ENCODE peak calls at places on chromosomes 3 and 15, in four cellular contexts. One of them, this sample, is unnamed.

GRCh38 chr15:70380484-70380883 is 282.8 kb upstream of the TLE3 start:
- DNase-seq in neuronal stem cell: no peak
- DNase-seq in IMR-90: no peak
- DNase-seq in mesenchymal stem cell: no peak
- DNase-seq in this sample: peak; percentile 37

GRCh38 chr3:186938716-186939115 is 8.4 kb downstream of the ST6GAL1 start:
- DNase-seq in neuronal stem cell: no peak
- DNase-seq in IMR-90: peak; percentile 75
- DNase-seq in mesenchymal stem cell: peak; percentile 40
- DNase-seq in this sample: no peak

GRCh38 chr3:141945726-141946125 is 69.3 kb downstream of the ATP1B3 start:
- DNase-seq in neuronal stem cell: no peak
- DNase-seq in IMR-90: no peak
- DNase-seq in mesenchymal stem cell: no peak
- DNase-seq in this sample: no peak

GRCh38 chr3:154240235-154240634 is 84.1 kb downstream of the DHX36 start:
- DNase-seq in neuronal stem cell: no peak
- DNase-seq in IMR-90: no peak
- DNase-seq in mesenchymal stem cell: no peak
- DNase-seq in this sample: no peak

GRCh38 chr3:185658504-185658912 is 72.4 kb downstream of the SENP2 start:
- DNase-seq in neuronal stem cell: no peak
- DNase-seq in IMR-90: peak; percentile 99
- DNase-seq in mesenchymal stem cell: peak; percentile 96
- DNase-seq in this sample: peak; percentile 53

GRCh38 chr15:95937128-95937528 is 393.4 kb upstream of the NR2F2 start:
- DNase-seq in neuronal stem cell: no peak
- DNase-seq in IMR-90: peak; percentile 36
- DNase-seq in mesenchymal stem cell: peak; percentile 37
- DNase-seq in this sample: no peak

GRCh38 chr3:115436767-115437301 is 186.5 kb upstream of the GAP43 start:
- DNase-seq in neuronal stem cell: no peak
- DNase-seq in IMR-90: peak; percentile 93
- DNase-seq in mesenchymal stem cell: peak; percentile 94
- DNase-seq in this sample: peak; percentile 91

GRCh38 chr3:129180461-129180860 is 3.2 kb downstream of the CNBP start:
- DNase-seq in neuronal stem cell: no peak
- DNase-seq in IMR-90: no peak
- DNase-seq in mesenchymal stem cell: no peak
- DNase-seq in this sample: no peak

GRCh38 chr3:117463276-117463675 is 753.7 kb downstream of the TUSC7 start:
- DNase-seq in neuronal stem cell: no peak
- DNase-seq in IMR-90: peak; percentile 11
- DNase-seq in mesenchymal stem cell: no peak
- DNase-seq in this sample: no peak

GRCh38 chr3:4888913-4889846 is 90.1 kb upstream of the BHLHE40 start:
- DNase-seq in neuronal stem cell: no peak
- DNase-seq in IMR-90: no peak
- DNase-seq in mesenchymal stem cell: peak; percentile 24
- DNase-seq in this sample: no peak

GRCh38 chr15:50137330-50137761 is 18.3 kb upstream of the ATP8B4 start:
- DNase-seq in neuronal stem cell: no peak
- DNase-seq in IMR-90: peak; percentile 99
- DNase-seq in mesenchymal stem cell: peak; percentile 99
- DNase-seq in this sample: no peak

GRCh38 chr15:76342382-76343201 is 6.0 kb downstream of the ISL2 start:
- DNase-seq in neuronal stem cell: no peak
- DNase-seq in IMR-90: no peak
- DNase-seq in mesenchymal stem cell: no peak
- DNase-seq in this sample: peak; percentile 70

GRCh38 chr3:192042116-192042515 is 581.2 kb downstream of the PYDC2 start:
- DNase-seq in neuronal stem cell: no peak
- DNase-seq in IMR-90: no peak
- DNase-seq in mesenchymal stem cell: no peak
- DNase-seq in this sample: no peak

GRCh38 chr3:30657914-30658313 is 51.5 kb downstream of the TGFBR2 start:
- DNase-seq in neuronal stem cell: no peak
- DNase-seq in IMR-90: peak; percentile 23
- DNase-seq in mesenchymal stem cell: no peak
- DNase-seq in this sample: no peak

GRCh38 chr3:49900491-49901153 is 3.1 kb downstream of the MST1R start:
- DNase-seq in neuronal stem cell: no peak
- DNase-seq in IMR-90: peak; percentile 22
- DNase-seq in mesenchymal stem cell: no peak
- DNase-seq in this sample: no peak

GRCh38 chr3:156681003-156681402 is 6.6 kb downstream of the TIPARP start:
- DNase-seq in neuronal stem cell: peak; percentile 18
- DNase-seq in IMR-90: peak; percentile 83
- DNase-seq in mesenchymal stem cell: peak; percentile 98
- DNase-seq in this sample: peak; percentile 97

GRCh38 chr3:128112406-128112968 is 11.1 kb downstream of the RUVBL1 start:
- DNase-seq in neuronal stem cell: no peak
- DNase-seq in IMR-90: peak; percentile 90
- DNase-seq in mesenchymal stem cell: peak; percentile 89
- DNase-seq in this sample: no peak

GRCh38 chr15:89385596-89386242 is 51.1 kb upstream of the POLG start:
- DNase-seq in neuronal stem cell: no peak
- DNase-seq in IMR-90: no peak
- DNase-seq in mesenchymal stem cell: no peak
- DNase-seq in this sample: no peak

GRCh38 chr3:43362961-43363360 is 76.6 kb downstream of the SNRK start:
- DNase-seq in neuronal stem cell: no peak
- DNase-seq in IMR-90: no peak
- DNase-seq in mesenchymal stem cell: no peak
- DNase-seq in this sample: no peak

GRCh38 chr15:71237456-71238188 is 122.4 kb downstream of the THSD4 start:
- DNase-seq in neuronal stem cell: no peak
- DNase-seq in IMR-90: peak; percentile 96
- DNase-seq in mesenchymal stem cell: peak; percentile 93
- DNase-seq in this sample: peak; percentile 27

GRCh38 chr15:88605507-88606436 is 15.4 kb upstream of the AEN start:
- DNase-seq in neuronal stem cell: peak; percentile 80
- DNase-seq in IMR-90: peak; percentile 29
- DNase-seq in mesenchymal stem cell: peak; percentile 54
- DNase-seq in this sample: peak; percentile 79

GRCh38 chr3:16179261-16179660 is 4.8 kb downstream of the GALNT15 start:
- DNase-seq in neuronal stem cell: no peak
- DNase-seq in IMR-90: no peak
- DNase-seq in mesenchymal stem cell: no peak
- DNase-seq in this sample: no peak

GRCh38 chr3:1578105-1578833 is 485.4 kb downstream of the CNTN6 start:
- DNase-seq in neuronal stem cell: no peak
- DNase-seq in IMR-90: no peak
- DNase-seq in mesenchymal stem cell: no peak
- DNase-seq in this sample: no peak

GRCh38 chr15:66748320-66748779 is 46.3 kb downstream of the SMAD6 start:
- DNase-seq in neuronal stem cell: no peak
- DNase-seq in IMR-90: peak; percentile 85
- DNase-seq in mesenchymal stem cell: peak; percentile 67
- DNase-seq in this sample: no peak

GRCh38 chr3:50342818-50343633 is 2.4 kb upstream of the RASSF1 start:
- DNase-seq in neuronal stem cell: no peak
- DNase-seq in IMR-90: no peak
- DNase-seq in mesenchymal stem cell: no peak
- DNase-seq in this sample: peak; percentile 73

GRCh38 chr15:66850078-66850991 is 148.3 kb downstream of the SMAD6 start:
- DNase-seq in neuronal stem cell: no peak
- DNase-seq in IMR-90: no peak
- DNase-seq in mesenchymal stem cell: peak; percentile 71
- DNase-seq in this sample: peak; percentile 86

GRCh38 chr15:76168237-76168984 is 108.6 kb downstream of the TMEM266 start:
- DNase-seq in neuronal stem cell: no peak
- DNase-seq in IMR-90: no peak
- DNase-seq in mesenchymal stem cell: no peak
- DNase-seq in this sample: no peak

GRCh38 chr3:111924283-111924682 is 54.5 kb upstream of the ABHD10 start:
- DNase-seq in neuronal stem cell: no peak
- DNase-seq in IMR-90: no peak
- DNase-seq in mesenchymal stem cell: no peak
- DNase-seq in this sample: no peak

GRCh38 chr15:95260856-95261255 is 1029.5 kb downstream of the MCTP2 start:
- DNase-seq in neuronal stem cell: no peak
- DNase-seq in IMR-90: no peak
- DNase-seq in mesenchymal stem cell: no peak
- DNase-seq in this sample: no peak

GRCh38 chr3:129783470-129783869 is 110.0 kb downstream of the TMCC1 start:
- DNase-seq in neuronal stem cell: no peak
- DNase-seq in IMR-90: peak; percentile 28
- DNase-seq in mesenchymal stem cell: no peak
- DNase-seq in this sample: no peak

GRCh38 chr3:169629895-169630294 is 33.6 kb downstream of the MECOM start:
- DNase-seq in neuronal stem cell: no peak
- DNase-seq in IMR-90: no peak
- DNase-seq in mesenchymal stem cell: no peak
- DNase-seq in this sample: peak; percentile 28

GRCh38 chr3:140850210-140850955 is 91.3 kb upstream of the SLC25A36 start:
- DNase-seq in neuronal stem cell: no peak
- DNase-seq in IMR-90: no peak
- DNase-seq in mesenchymal stem cell: no peak
- DNase-seq in this sample: no peak

GRCh38 chr15:30882861-30883433 is 20.8 kb upstream of the FAN1 start:
- DNase-seq in neuronal stem cell: no peak
- DNase-seq in IMR-90: no peak
- DNase-seq in mesenchymal stem cell: no peak
- DNase-seq in this sample: no peak

GRCh38 chr3:156749244-156749643 is 74.9 kb downstream of the TIPARP start:
- DNase-seq in neuronal stem cell: no peak
- DNase-seq in IMR-90: peak; percentile 64
- DNase-seq in mesenchymal stem cell: no peak
- DNase-seq in this sample: no peak

GRCh38 chr3:115913069-115913686 is 289.9 kb downstream of the GAP43 start:
- DNase-seq in neuronal stem cell: no peak
- DNase-seq in IMR-90: peak; percentile 28
- DNase-seq in mesenchymal stem cell: peak; percentile 25
- DNase-seq in this sample: peak; percentile 36

GRCh38 chr3:188294823-188295487 is 141.0 kb downstream of the LPP start:
- DNase-seq in neuronal stem cell: no peak
- DNase-seq in IMR-90: peak; percentile 96
- DNase-seq in mesenchymal stem cell: peak; percentile 97
- DNase-seq in this sample: peak; percentile 44

GRCh38 chr3:116492379-116492778 is 47.1 kb upstream of the LSAMP start:
- DNase-seq in neuronal stem cell: no peak
- DNase-seq in IMR-90: no peak
- DNase-seq in mesenchymal stem cell: no peak
- DNase-seq in this sample: no peak

GRCh38 chr15:99454107-99454809 is 111.5 kb upstream of the MEF2A start:
- DNase-seq in neuronal stem cell: no peak
- DNase-seq in IMR-90: no peak
- DNase-seq in mesenchymal stem cell: no peak
- DNase-seq in this sample: no peak

GRCh38 chr15:99453646-99454045 is 112.1 kb upstream of the MEF2A start:
- DNase-seq in neuronal stem cell: no peak
- DNase-seq in IMR-90: no peak
- DNase-seq in mesenchymal stem cell: no peak
- DNase-seq in this sample: no peak

GRCh38 chr15:99452010-99452409 is 113.8 kb upstream of the MEF2A start:
- DNase-seq in neuronal stem cell: no peak
- DNase-seq in IMR-90: no peak
- DNase-seq in mesenchymal stem cell: no peak
- DNase-seq in this sample: no peak

GRCh38 chr15:99451484-99451883 is 114.3 kb upstream of the MEF2A start:
- DNase-seq in neuronal stem cell: no peak
- DNase-seq in IMR-90: no peak
- DNase-seq in mesenchymal stem cell: no peak
- DNase-seq in this sample: no peak

GRCh38 chr15:99452728-99453643 is 112.8 kb upstream of the MEF2A start:
- DNase-seq in neuronal stem cell: no peak
- DNase-seq in IMR-90: peak; percentile 18
- DNase-seq in mesenchymal stem cell: peak; percentile 33
- DNase-seq in this sample: no peak
- H2AK5ac ChIP-seq in neuronal stem cell: no peak overlapping the region
- H2AK5ac ChIP-seq in IMR-90: peak overlapping the region; percentile 97
- H2AK5ac ChIP-seq in mesenchymal stem cell: peak overlapping the region; percentile 76
- H2AK5ac ChIP-seq in this sample: no peak overlapping the region

DNA sequence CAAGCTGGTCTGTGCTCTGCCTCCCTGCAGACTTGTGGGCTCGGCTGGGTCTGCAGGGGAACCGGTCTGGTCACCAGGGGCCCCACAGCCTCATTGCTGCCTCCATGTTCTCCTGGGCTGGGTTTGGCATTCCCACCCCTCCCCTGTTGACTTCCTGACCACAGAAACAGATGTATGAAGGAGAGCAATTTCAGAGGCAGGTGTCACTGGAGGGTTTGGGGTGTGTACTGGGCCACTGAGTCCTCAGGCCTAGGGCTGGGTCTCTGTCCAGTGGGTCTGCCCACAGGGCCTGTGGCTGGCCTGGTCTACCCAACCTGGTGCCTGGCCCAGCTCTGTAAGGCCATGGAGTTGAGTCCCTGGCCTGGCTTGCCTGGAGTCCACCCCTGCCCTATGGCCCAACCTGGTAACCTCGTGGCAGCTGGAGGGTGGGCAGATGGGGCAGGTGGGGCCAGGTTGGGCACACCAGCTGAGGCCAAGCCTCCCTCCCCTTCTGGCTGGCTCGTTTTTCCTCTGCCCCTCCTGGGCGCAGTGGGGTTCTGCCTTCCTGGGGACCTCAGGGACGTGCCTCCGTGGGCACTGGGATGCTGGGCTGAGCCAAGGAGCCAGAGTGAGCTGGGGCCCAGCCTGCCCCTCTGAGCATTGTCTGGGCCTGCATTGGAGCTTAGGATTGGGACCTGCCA is 20.8 kb downstream of the PLXNA1 start:
- DNase-seq in neuronal stem cell: no peak
- DNase-seq in IMR-90: no peak
- DNase-seq in mesenchymal stem cell: no peak
- DNase-seq in this sample: no peak
- H3K4ac ChIP-seq in neuronal stem cell: peak overlapping the region; percentile 78
- H3K4ac ChIP-seq in IMR-90: peak overlapping the region; percentile 81
- H3K4ac ChIP-seq in mesenchymal stem cell: no peak overlapping the region
- H3K4ac ChIP-seq in this sample: no peak overlapping the region

GRCh38 chr3:183527421-183527979 is 28.0 kb downstream of the KLHL6 start:
- DNase-seq in neuronal stem cell: no peak
- DNase-seq in IMR-90: no peak
- DNase-seq in mesenchymal stem cell: no peak
- DNase-seq in this sample: no peak
- H2BK5ac ChIP-seq in neuronal stem cell: no peak overlapping the region
- H2BK5ac ChIP-seq in IMR-90: no peak overlapping the region
- H2BK5ac ChIP-seq in mesenchymal stem cell: no peak overlapping the region
- H2BK5ac ChIP-seq in this sample: no peak overlapping the region

DNA sequence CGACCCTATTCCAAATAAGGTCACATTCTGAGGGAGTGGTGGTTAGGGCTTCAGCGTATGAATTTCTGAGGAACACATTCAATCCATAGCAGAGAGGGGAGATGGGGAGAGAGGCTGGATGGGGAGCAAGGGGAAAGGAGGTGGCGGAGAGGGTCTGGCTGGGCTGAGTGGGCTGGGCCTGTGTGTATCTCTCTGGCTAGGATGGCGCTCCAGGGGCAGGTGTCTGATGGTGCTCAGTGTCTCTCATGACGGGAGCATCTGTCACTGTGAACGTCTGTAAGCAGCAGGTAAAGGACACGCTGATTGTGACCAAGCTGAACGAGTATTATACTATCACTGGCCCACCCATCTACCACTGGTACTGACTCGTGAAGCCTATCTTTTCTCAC is 159.6 kb downstream of the XXYLT1 start:
- DNase-seq in neuronal stem cell: no peak
- DNase-seq in IMR-90: no peak
- DNase-seq in mesenchymal stem cell: no peak
- DNase-seq in this sample: no peak
- H2AK5ac ChIP-seq in neuronal stem cell: no peak overlapping the region
- H2AK5ac ChIP-seq in IMR-90: peak overlapping the region; percentile 44
- H2AK5ac ChIP-seq in mesenchymal stem cell: no peak overlapping the region
- H2AK5ac ChIP-seq in this sample: no peak overlapping the region